ENCODE peak calls at places on chromosomes 12 and 14, in five cellular contexts. O is NCI-H446, Q is AG20443, Z is Right ventricle myocardium superior, A is nucleus accumbens. T is an unnamed sample.

GRCh38 chr14:60646202-60646886 is 2.9 kb downstream of the SIX1 start:
- DNase-seq in A (no peak), Q (no peak), Z (no peak), O (no peak), T (no peak)

GRCh38 chr12:128259556-128260070 is 7.4 kb upstream of the TMEM132C start:
- DNase-seq in O (no peak), Q (no peak), Z (peak), A (no peak), T (no peak)

GRCh38 chr14:50964683-50965390 is 20.6 kb upstream of the PYGL start:
- DNase-seq in Q (peak), A (no peak), Z (no peak), O (peak), T (no peak)

GRCh38 chr12:113239811-113240331 is 18.6 kb downstream of the TPCN1 start:
- DNase-seq in O (no peak), A (no peak), Z (peak), Q (no peak), T (no peak)

GRCh38 chr12:51896236-51896635 is 8.3 kb downstream of the ANKRD33 start:
- DNase-seq in Q (no peak), Z (no peak), A (no peak), O (no peak), T (no peak)

GRCh38 chr14:97580923-97581495 is 783.8 kb downstream of the VRK1 start:
- DNase-seq in A (no peak), Z (no peak), O (no peak), Q (no peak), T (no peak)

GRCh38 chr14:38549549-38549948 is 293.7 kb upstream of the CLEC14A start:
- DNase-seq in Z (no peak), A (no peak), O (no peak), Q (no peak), T (no peak)

GRCh38 chr14:54818201-54819133 is 84.2 kb downstream of the GCH1 start:
- DNase-seq in Q (peak), O (no peak), Z (no peak), A (no peak), T (peak)

GRCh38 chr12:113208041-113208934 is 13.0 kb upstream of the TPCN1 start:
- DNase-seq in O (no peak), Z (peak), Q (peak), A (no peak), T (no peak)

GRCh38 chr12:78568326-78569020 is 296.1 kb upstream of the SYT1 start:
- DNase-seq in Q (no peak), A (no peak), O (peak), Z (no peak), T (no peak)